ENCODE peak calls at places on chromosome 20, in four cellular contexts. B is right lobe of liver, X is cardiac muscle cell, I is bronchial epithelial cell. Q is an unnamed sample.

GRCh38 chr20:20184149-20184548 is 131.8 kb downstream of the CFAP61 start:
- DNase-seq in I (no peak), B (no peak), X (no peak), Q (no peak)

GRCh38 chr20:1803216-1804128 is 91.7 kb upstream of the SIRPA start:
- DNase-seq in I (peak), X (peak), B (peak), Q (no peak)

GRCh38 chr20:20594171-20594530 is 118.3 kb downstream of the RALGAPA2 start:
- DNase-seq in B (no peak), I (peak), X (peak), Q (no peak)

GRCh38 chr20:60011512-60012507 is 53.6 kb downstream of the CDH26 start:
- DNase-seq in X (no peak), B (no peak), I (no peak), Q (no peak)

GRCh38 chr20:2545594-2545993 is 9.2 kb downstream of the TMC2 start:
- DNase-seq in B (no peak), X (no peak), I (no peak), Q (no peak)

GRCh38 chr20:3045042-3045815 is 623 bp upstream of the MRPS26 start:
- DNase-seq in B (no peak), X (peak), I (peak), Q (no peak)

GRCh38 chr20:57464642-57465211 is 60.2 kb downstream of the CTCFL start:
- DNase-seq in I (peak), B (peak), X (peak), Q (no peak)

GRCh38 chr20:1568166-1568490 is 10.6 kb upstream of the SIRPD start:
- DNase-seq in X (no peak), B (no peak), I (peak), Q (no peak)

GRCh38 chr20:17648782-17649730 is 33.0 kb downstream of the RRBP1 start:
- DNase-seq in B (peak), I (no peak), X (no peak), Q (no peak)

GRCh38 chr20:46307139-46307998 is 929 bp downstream of the CDH22 start:
- DNase-seq in I (peak), B (peak), X (peak), Q (no peak)

GRCh38 chr20:43415661-43416430 is 41.9 kb upstream of the SRSF6 start:
- DNase-seq in X (no peak), I (no peak), B (no peak), Q (no peak)

GRCh38 chr20:45012682-45013302 is 46.5 kb downstream of the STK4 start:
- DNase-seq in B (no peak), X (peak), I (no peak), Q (peak)

GRCh38 chr20:51220293-51220706 is 197.4 kb upstream of the KCNG1 start:
- DNase-seq in I (no peak), B (no peak), X (peak), Q (no peak)

GRCh38 chr20:62618622-62619529 is 23.4 kb upstream of the SLCO4A1 start:
- DNase-seq in B (peak), X (no peak), I (no peak), Q (no peak)

GRCh38 chr20:32966382-32966781 is 37.9 kb downstream of the SUN5 start:
- DNase-seq in I (no peak), X (no peak), B (no peak), Q (no peak)

GRCh38 chr20:4112490-4113420 is 97.4 kb upstream of the RNF24 start:
- DNase-seq in B (no peak), X (peak), I (peak), Q (no peak)

GRCh38 chr20:4406627-4407026 is 315.1 kb upstream of the PRND start:
- DNase-seq in I (peak), X (peak), B (no peak), Q (peak)

DNA sequence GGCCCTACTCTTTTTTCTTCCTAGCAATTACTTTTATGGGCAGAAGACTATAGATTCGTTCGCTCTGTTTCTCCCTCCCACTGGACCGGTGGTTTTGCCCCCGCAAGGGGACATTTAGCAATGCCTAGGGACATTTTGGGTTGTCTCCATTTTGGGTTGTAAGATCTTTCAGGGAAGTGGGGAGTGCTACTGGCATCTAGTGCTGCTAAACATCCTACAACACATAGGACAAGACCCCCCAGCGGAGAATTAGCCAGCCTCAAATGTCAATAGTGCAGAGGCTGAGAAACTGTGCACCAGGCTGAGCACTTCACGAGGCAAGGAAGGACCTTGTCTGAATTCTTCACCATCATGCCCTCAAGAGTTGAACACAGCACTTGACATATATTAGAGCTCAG is 4.8 kb upstream of the ZMYND8 start:
- DNase-seq in B (peak), X (no peak), I (no peak), Q (no peak)
- H3K4me3 ChIP-seq in B (no peak), X (no peak), I (no peak), Q (no peak)

GRCh38 chr20:47677314-47678129 is 107.8 kb downstream of the SULF2 start:
- DNase-seq in B (no peak), X (peak), I (peak), Q (no peak)
- TF ChIP-seq CTCF in B (peak), X (peak), I (peak), Q (peak)

GRCh38 chr20:23442436-23442835 is 3.0 kb downstream of the CSTL1 start:
- DNase-seq in B (no peak), X (no peak), I (no peak), Q (no peak)
- H3K4me3 ChIP-seq in B (no peak), X (no peak), I (no peak), Q (no peak)

DNA sequence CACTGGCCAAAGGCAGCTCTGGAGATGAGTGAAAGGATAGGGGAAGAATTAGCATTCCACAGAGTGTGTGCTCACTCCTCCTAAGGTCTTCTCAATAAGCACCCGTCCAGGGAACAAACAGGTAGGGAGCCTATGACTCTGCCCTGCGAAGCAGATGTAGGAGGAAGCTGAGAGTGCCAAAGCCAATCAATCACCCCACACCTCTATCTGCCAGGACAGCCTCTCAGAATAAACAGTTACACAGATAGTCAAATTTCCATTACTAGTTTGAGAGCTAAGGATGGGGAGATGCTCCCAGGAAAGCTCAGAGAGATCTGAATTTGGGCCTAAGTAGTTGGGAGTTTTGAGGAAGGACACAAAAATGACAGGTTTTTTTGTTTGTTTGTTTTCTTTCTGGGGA is 40.5 kb upstream of the SLA2 start:
- DNase-seq in B (no peak), X (no peak), I (no peak), Q (no peak)
- TF ChIP-seq CTCF in B (no peak), X (no peak), I (no peak), Q (no peak)